ENCODE peak calls at places on chromosomes 13 and 19, in eight cellular contexts. A, S, V, L, E, T, G and Y are unnamed samples.

GRCh38 chr19:3480383-3481091 is at the start of gene SMIM24:
- DNase-seq in A (no peak), S (no peak), V (peak; percentile 85), L (no peak), E (no peak), T (no peak), G (no peak), Y (peak; percentile 84)

GRCh38 chr19:39150807-39151206 is 25.2 kb downstream of the PAK4 start:
- DNase-seq in A (no peak), S (no peak), V (no peak), L (no peak), E (no peak), T (no peak), G (no peak), Y (no peak)

GRCh38 chr13:48110930-48111721 is 16.2 kb upstream of the MED4 start:
- DNase-seq in A (no peak), S (no peak), V (no peak), L (no peak), E (peak; percentile 81), T (no peak), G (peak; percentile 63), Y (no peak)

GRCh38 chr19:57363734-57364181 is 407 bp downstream of the TRAPPC2B start:
- DNase-seq in A (no peak), S (no peak), V (no peak), L (no peak), E (no peak), T (no peak), G (peak; percentile 45), Y (no peak)

GRCh38 chr13:23020246-23020843 is 160.4 kb upstream of the SGCG start:
- DNase-seq in A (no peak), S (peak; percentile 3), V (peak; percentile 43), L (no peak), E (peak; percentile 66), T (peak; percentile 3), G (peak; percentile 81), Y (peak; percentile 35)

GRCh38 chr13:67078062-67078461 is 152.1 kb downstream of the PCDH9 start:
- DNase-seq in A (no peak), S (no peak), V (no peak), L (no peak), E (no peak), T (no peak), G (no peak), Y (no peak)

GRCh38 chr19:4896372-4896771 is 6.3 kb downstream of the ARRDC5 start:
- DNase-seq in A (no peak), S (no peak), V (no peak), L (no peak), E (peak; percentile 50), T (no peak), G (peak; percentile 39), Y (no peak)

GRCh38 chr19:39828015-39828633 is 5.8 kb downstream of the DYRK1B start:
- DNase-seq in A (peak; percentile 84), S (no peak), V (no peak), L (no peak), E (no peak), T (no peak), G (no peak), Y (no peak)